ENCODE peak calls at places on chromosome 14, in four cellular contexts. T is foreskin fibroblast, K is Panc1, E is psoas muscle. C is an unnamed sample.
A peak's percentile ranks its signal among the peaks of the same experiment; 100 is the strongest.

GRCh38 chr14:53962954-53963490 is 6.4 kb upstream of the BMP4 start:
- DNase-seq in E (no peak), T (no peak), K (no peak), C (no peak)

GRCh38 chr14:64279719-64280668 is 14.2 kb downstream of the ESR2 start:
- DNase-seq in E (no peak), K (no peak), T (no peak), C (peak; percentile 12)

GRCh38 chr14:97046991-97047390 is 249.8 kb downstream of the VRK1 start:
- DNase-seq in K (no peak), T (no peak), E (no peak), C (no peak)

GRCh38 chr14:46250113-46250703 is 401.4 kb downstream of the RPL10L start:
- DNase-seq in K (no peak), T (peak; percentile 0), E (no peak), C (peak; percentile 48)

GRCh38 chr14:96584199-96584906 is 82.2 kb downstream of the PAPOLA start:
- DNase-seq in E (no peak), T (no peak), K (peak; percentile 13), C (peak; percentile 32)

GRCh38 chr14:59358105-59358504 is 107.1 kb downstream of the GPR135 start:
- DNase-seq in K (no peak), E (peak; percentile 63), T (peak; percentile 90), C (peak; percentile 79)

GRCh38 chr14:29085546-29085945 is 319.0 kb downstream of the FOXG1 start:
- DNase-seq in E (no peak), T (no peak), K (no peak), C (peak; percentile 57)

GRCh38 chr14:72907886-72908285 is 14.0 kb upstream of the DPF3 start:
- DNase-seq in T (peak; percentile 67), K (no peak), E (no peak), C (peak; percentile 84)

GRCh38 chr14:104894331-104895206 is 29.5 kb downstream of the CEP170B start:
- DNase-seq in T (no peak), E (peak; percentile 44), K (no peak), C (no peak)

GRCh38 chr14:52793061-52793460 is 1.7 kb upstream of the GNPNAT1 start:
- DNase-seq in K (no peak), T (no peak), E (no peak), C (no peak)

GRCh38 chr14:73795466-73795865 is 56.2 kb upstream of the PTGR2 start:
- DNase-seq in T (no peak), E (no peak), K (no peak), C (no peak)

GRCh38 chr14:105477659-105478623 is 3.3 kb downstream of the CRIP2 start:
- DNase-seq in E (no peak), T (no peak), K (no peak), C (no peak)

GRCh38 chr14:29868000-29868399 is 59.6 kb downstream of the PRKD1 start:
- DNase-seq in K (no peak), E (no peak), T (no peak), C (peak; percentile 46)

GRCh38 chr14:103393078-103393477 is 7.9 kb downstream of the MARK3 start:
- DNase-seq in E (no peak), K (no peak), T (no peak), C (no peak)
- H3K4me3 ChIP-seq in E (no peak overlapping the region), K (no peak overlapping the region), T (no peak overlapping the region), C (no peak overlapping the region)

GRCh38 chr14:36069535-36069900 is 107.0 kb downstream of the PTCSC3 start:
- DNase-seq in T (no peak), E (no peak), K (peak; percentile 24), C (peak; percentile 51)
- TF ChIP-seq CTCF in T (peak; percentile 51), E (peak; percentile 7), K (peak; percentile 79), C (peak; percentile 74)

DNA sequence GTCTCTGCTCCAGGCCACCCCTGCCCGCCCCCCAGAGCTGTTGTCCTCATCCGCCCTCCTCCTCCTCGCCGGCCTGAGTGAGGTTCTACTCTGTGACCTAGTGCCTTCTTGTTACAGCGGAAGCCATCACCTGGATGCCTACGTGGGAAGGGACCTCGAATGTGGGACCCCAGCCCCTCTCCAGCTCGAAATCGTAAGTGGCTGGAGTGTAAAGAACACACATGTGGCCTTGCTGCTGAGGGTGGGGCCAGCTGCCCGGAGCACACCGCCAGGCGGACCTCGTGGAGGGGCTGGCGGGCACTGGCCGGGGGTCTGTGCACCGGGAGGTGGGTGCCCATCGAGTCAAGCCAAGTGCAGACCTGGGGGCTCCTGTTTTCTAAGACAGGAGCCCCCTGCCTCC is 19.4 kb downstream of the MEG3 start:
- DNase-seq in K (no peak), T (no peak), E (no peak), C (no peak)
- H3K4me3 ChIP-seq in K (no peak overlapping the region), T (no peak overlapping the region), E (no peak overlapping the region), C (no peak overlapping the region)

GRCh38 chr14:92844220-92844619 is 50.1 kb downstream of the GOLGA5 start:
- DNase-seq in E (no peak), T (peak; percentile 6), K (no peak), C (no peak)

GRCh38 chr14:92847220-92848148 is 53.4 kb downstream of the GOLGA5 start:
- DNase-seq in K (no peak), T (no peak), E (no peak), C (no peak)

GRCh38 chr14:92850492-92850891 is 56.4 kb downstream of the GOLGA5 start:
- DNase-seq in T (peak; percentile 36), E (no peak), K (no peak), C (no peak)

GRCh38 chr14:92846162-92846897 is 52.2 kb downstream of the GOLGA5 start:
- DNase-seq in K (no peak), E (no peak), T (peak; percentile 75), C (peak; percentile 85)

DNA sequence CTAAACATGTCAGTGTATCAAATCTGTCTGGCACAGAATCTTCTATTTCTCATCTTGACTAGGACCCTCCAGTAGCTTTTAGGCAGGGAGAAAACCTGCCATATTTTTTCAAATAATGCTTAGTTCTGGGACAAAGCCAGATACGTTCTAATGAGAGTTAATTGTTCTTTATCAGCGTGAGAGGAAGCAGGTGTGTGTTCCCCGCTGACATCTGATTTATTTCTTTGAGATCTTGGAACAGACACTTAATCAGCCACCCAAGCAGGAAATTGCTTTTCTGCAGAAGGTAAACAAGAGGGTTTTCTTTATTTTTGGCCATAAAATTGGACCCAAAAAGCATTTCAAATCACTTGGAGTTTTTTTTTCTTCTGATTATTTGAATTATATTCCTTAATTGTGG is 54.8 kb downstream of the GOLGA5 start:
- DNase-seq in T (no peak), E (no peak), K (no peak), C (no peak)
- TF ChIP-seq CTCF in T (no peak), E (no peak), K (no peak), C (no peak)